ENCODE peak calls at places on chromosomes 6 and 20, in five cellular contexts. One of them, this sample, is unnamed.

GRCh38 chr20:3275966-3276365 is 37.0 kb upstream of the SLC4A11 start:
- DNase-seq in stomach: no peak
- DNase-seq in CD8-positive, alpha-beta T cell: no peak
- DNase-seq in cardiac muscle cell: peak
- DNase-seq in adrenal gland: no peak
- DNase-seq in this sample: no peak

GRCh38 chr6:130140084-130140483 is 82.7 kb downstream of the SAMD3 start:
- DNase-seq in stomach: no peak
- DNase-seq in CD8-positive, alpha-beta T cell: no peak
- DNase-seq in adrenal gland: no peak
- DNase-seq in cardiac muscle cell: peak
- DNase-seq in this sample: no peak

GRCh38 chr6:149895702-149896310 is 2.1 kb downstream of the RAET1E start:
- DNase-seq in CD8-positive, alpha-beta T cell: peak
- DNase-seq in cardiac muscle cell: peak
- DNase-seq in stomach: no peak
- DNase-seq in adrenal gland: peak
- DNase-seq in this sample: no peak

GRCh38 chr20:54284928-54285704 is 77.2 kb downstream of the PFDN4 start:
- DNase-seq in cardiac muscle cell: no peak
- DNase-seq in stomach: no peak
- DNase-seq in CD8-positive, alpha-beta T cell: no peak
- DNase-seq in adrenal gland: no peak
- DNase-seq in this sample: no peak

GRCh38 chr6:107405002-107405401 is 54.4 kb downstream of the PDSS2 start:
- DNase-seq in stomach: no peak
- DNase-seq in CD8-positive, alpha-beta T cell: no peak
- DNase-seq in cardiac muscle cell: no peak
- DNase-seq in adrenal gland: no peak
- DNase-seq in this sample: no peak

GRCh38 chr20:41664584-41664983 is 46.4 kb upstream of the CHD6 start:
- DNase-seq in cardiac muscle cell: peak
- DNase-seq in CD8-positive, alpha-beta T cell: no peak
- DNase-seq in stomach: no peak
- DNase-seq in adrenal gland: no peak
- DNase-seq in this sample: no peak

GRCh38 chr6:158316022-158316421 is 3.8 kb downstream of the TULP4 start:
- DNase-seq in stomach: no peak
- DNase-seq in adrenal gland: no peak
- DNase-seq in cardiac muscle cell: no peak
- DNase-seq in CD8-positive, alpha-beta T cell: no peak
- DNase-seq in this sample: no peak

GRCh38 chr6:43334466-43335095 is 26.0 kb upstream of the CRIP3 start:
- DNase-seq in CD8-positive, alpha-beta T cell: no peak
- DNase-seq in cardiac muscle cell: peak
- DNase-seq in adrenal gland: no peak
- DNase-seq in stomach: no peak
- DNase-seq in this sample: no peak

GRCh38 chr6:148943451-148943850 is 196.6 kb downstream of the UST start:
- DNase-seq in stomach: no peak
- DNase-seq in adrenal gland: no peak
- DNase-seq in CD8-positive, alpha-beta T cell: no peak
- DNase-seq in cardiac muscle cell: peak
- DNase-seq in this sample: no peak

GRCh38 chr20:33203444-33203843 is 13.7 kb upstream of the BPIFA3 start:
- DNase-seq in CD8-positive, alpha-beta T cell: no peak
- DNase-seq in adrenal gland: no peak
- DNase-seq in cardiac muscle cell: no peak
- DNase-seq in stomach: no peak
- DNase-seq in this sample: no peak

GRCh38 chr6:125104425-125104824 is 49.1 kb upstream of the TPD52L1 start:
- DNase-seq in stomach: no peak
- DNase-seq in CD8-positive, alpha-beta T cell: no peak
- DNase-seq in adrenal gland: no peak
- DNase-seq in cardiac muscle cell: peak
- DNase-seq in this sample: no peak

GRCh38 chr6:111087106-111087835 is at the start of gene SLC16A10:
- DNase-seq in adrenal gland: peak
- DNase-seq in cardiac muscle cell: peak
- DNase-seq in CD8-positive, alpha-beta T cell: peak
- DNase-seq in stomach: peak
- DNase-seq in this sample: peak

GRCh38 chr20:37880726-37881591 is 22.0 kb upstream of the VSTM2L start:
- DNase-seq in cardiac muscle cell: peak
- DNase-seq in stomach: peak
- DNase-seq in adrenal gland: peak
- DNase-seq in CD8-positive, alpha-beta T cell: no peak
- DNase-seq in this sample: no peak

DNA sequence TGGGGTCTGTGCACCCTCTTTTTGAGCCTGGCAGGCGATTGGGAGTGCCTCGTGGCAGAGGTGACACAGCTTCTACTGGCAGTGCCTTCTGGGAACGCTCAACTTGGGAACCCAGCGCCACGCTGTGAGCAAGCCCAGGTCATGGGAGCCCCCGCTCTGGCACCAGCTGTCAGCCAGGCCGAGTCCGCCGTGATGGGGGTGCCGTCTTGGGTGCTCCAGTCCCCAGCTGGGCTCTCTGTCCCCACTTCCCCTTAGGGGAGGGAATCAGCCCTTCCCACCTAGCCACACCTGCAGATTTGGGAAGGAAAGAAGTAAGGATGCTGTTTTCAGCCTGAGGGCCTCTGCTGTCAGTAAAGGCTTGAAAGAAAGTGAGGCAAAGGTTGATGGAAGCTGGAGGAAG is 31.0 kb upstream of the NTSR1 start:
- DNase-seq in adrenal gland: no peak
- DNase-seq in CD8-positive, alpha-beta T cell: no peak
- DNase-seq in stomach: no peak
- DNase-seq in cardiac muscle cell: no peak
- DNase-seq in this sample: no peak
- H3K27ac ChIP-seq in adrenal gland: no peak
- H3K27ac ChIP-seq in CD8-positive, alpha-beta T cell: no peak
- H3K27ac ChIP-seq in stomach: no peak
- H3K27ac ChIP-seq in cardiac muscle cell: no peak
- H3K27ac ChIP-seq in this sample: no peak

GRCh38 chr6:132133734-132134490 is 182.7 kb upstream of the CCN2 start:
- DNase-seq in stomach: no peak
- DNase-seq in adrenal gland: peak
- DNase-seq in CD8-positive, alpha-beta T cell: no peak
- DNase-seq in cardiac muscle cell: no peak
- DNase-seq in this sample: no peak
- H3K27ac ChIP-seq in stomach: peak
- H3K27ac ChIP-seq in adrenal gland: no peak
- H3K27ac ChIP-seq in CD8-positive, alpha-beta T cell: no peak
- H3K27ac ChIP-seq in cardiac muscle cell: no peak
- H3K27ac ChIP-seq in this sample: no peak

DNA sequence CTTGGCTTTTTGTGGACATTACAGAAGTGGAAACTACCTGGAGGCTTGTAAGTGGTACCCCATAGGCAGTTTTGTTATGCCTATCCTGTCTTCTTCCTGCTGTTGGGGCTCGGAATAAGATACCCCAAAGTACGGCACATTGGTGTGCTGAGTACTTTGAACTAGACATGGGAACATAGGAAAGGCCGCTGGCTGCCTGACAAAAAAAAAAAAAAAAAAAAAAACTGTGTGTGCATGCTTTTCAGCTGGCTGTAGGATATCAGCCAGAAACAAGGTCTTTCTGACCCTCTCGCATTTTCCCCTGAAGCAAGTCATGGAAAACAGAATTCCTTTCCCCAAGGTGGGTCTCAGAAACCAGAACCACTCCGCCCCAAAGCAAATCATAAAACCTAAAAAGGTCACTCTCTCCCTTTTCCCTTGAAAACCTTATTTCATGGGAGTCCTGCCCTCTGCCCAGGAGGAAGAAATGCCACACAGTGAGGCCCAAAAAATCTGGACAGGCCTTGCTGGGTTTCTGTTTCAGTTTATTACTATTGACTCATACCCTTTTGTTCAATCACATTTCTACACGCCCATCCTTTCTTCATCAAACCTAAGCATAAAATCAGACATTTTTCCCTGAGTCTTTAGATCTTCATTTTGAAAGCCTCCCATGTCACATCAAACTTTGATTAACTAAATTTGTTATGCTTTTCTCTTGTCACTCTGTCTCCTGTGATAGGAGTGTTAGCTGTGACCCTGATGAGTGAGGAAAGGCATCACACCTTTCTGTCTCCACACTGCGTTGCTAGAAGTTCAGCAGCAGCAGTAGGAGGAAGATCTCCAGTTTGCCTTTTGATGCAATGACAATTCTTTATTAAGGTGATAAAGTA is 17.2 kb downstream of the SLC2A12 start:
- DNase-seq in adrenal gland: no peak
- DNase-seq in CD8-positive, alpha-beta T cell: no peak
- DNase-seq in stomach: no peak
- DNase-seq in cardiac muscle cell: no peak
- DNase-seq in this sample: no peak
- H3K27ac ChIP-seq in adrenal gland: no peak
- H3K27ac ChIP-seq in CD8-positive, alpha-beta T cell: no peak
- H3K27ac ChIP-seq in stomach: peak
- H3K27ac ChIP-seq in cardiac muscle cell: no peak
- H3K27ac ChIP-seq in this sample: no peak

DNA sequence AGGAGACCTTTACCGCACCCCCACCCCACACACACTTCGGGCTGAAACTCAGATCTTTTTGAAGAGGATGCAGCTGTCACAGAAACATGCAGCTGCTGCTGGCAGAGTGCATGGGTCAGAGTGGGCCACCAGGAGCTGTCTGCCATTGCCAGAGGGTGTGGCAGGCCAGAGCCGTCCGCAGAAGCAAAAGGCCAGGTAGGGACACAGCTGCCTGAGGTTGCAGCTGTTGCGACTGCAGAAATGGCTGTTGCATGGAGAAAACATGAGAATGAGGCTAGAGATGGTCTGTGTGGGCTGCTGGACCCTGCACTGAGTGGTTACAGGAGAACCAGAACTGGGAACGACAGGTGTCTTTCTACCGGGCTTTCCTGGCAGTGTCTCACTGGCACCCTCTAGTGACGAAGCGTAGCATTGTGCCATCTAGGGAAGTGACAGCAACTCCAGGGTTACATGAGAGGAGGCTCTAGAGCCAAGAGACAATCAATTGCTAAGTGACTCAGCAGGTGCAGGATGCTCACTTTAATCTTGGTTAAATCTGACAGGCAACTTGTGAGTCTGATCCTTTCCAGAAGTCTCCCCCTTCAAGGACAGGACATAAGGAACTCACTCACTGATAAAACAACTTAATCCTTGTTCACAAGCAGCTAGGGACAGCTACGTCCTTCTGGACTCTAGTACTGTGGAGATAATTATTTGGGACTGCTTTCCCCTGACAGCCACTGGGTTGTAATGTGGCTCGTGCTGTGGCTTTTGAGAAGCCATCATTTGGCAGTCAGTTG is 29.1 kb upstream of the SERPINB9 start:
- DNase-seq in stomach: peak
- DNase-seq in adrenal gland: peak
- DNase-seq in cardiac muscle cell: peak
- DNase-seq in CD8-positive, alpha-beta T cell: peak
- DNase-seq in this sample: peak
- H3K27ac ChIP-seq in stomach: no peak
- H3K27ac ChIP-seq in adrenal gland: no peak
- H3K27ac ChIP-seq in cardiac muscle cell: peak
- H3K27ac ChIP-seq in CD8-positive, alpha-beta T cell: no peak
- H3K27ac ChIP-seq in this sample: no peak